ENCODE peak calls at places on chromosome 10, in eight cellular contexts. K is activated CD8-positive, alpha-beta T cell treated with anti-CD3 and anti-CD28 coated beads for 36 hours; R is astrocyte of the spinal cord; C is fibroblast of lung; I is cardiac fibroblast; U is prostate gland; M is BJ; S is brain microvascular endothelial cell. Q is an unnamed sample.

GRCh38 chr10:122192142-122192541 is 79.0 kb upstream of the BTBD16 start:
- DNase-seq in I (peak), C (no peak), M (no peak), R (no peak), S (no peak), U (no peak), K (no peak), Q (no peak)

GRCh38 chr10:15300145-15300544 is 70.9 kb downstream of the FAM171A1 start:
- DNase-seq in R (no peak), S (no peak), I (no peak), M (no peak), K (no peak), U (no peak), C (no peak), Q (no peak)

GRCh38 chr10:38038107-38038931 is 27.8 kb downstream of the ZNF33A start:
- DNase-seq in S (no peak), C (peak), M (no peak), R (no peak), U (no peak), K (no peak), I (no peak), Q (no peak)

GRCh38 chr10:30829921-30830671 is 200.5 kb upstream of the LYZL2 start:
- DNase-seq in U (no peak), I (no peak), R (peak), C (peak), K (no peak), M (no peak), S (peak), Q (no peak)

GRCh38 chr10:131902211-131902610 is 1.4 kb downstream of the PPP2R2D start:
- DNase-seq in R (no peak), S (no peak), C (no peak), M (no peak), U (no peak), K (no peak), I (no peak), Q (no peak)

GRCh38 chr10:71339796-71340589 is 20.9 kb downstream of the SLC29A3 start:
- DNase-seq in S (no peak), I (no peak), U (no peak), C (no peak), K (no peak), R (no peak), M (no peak), Q (peak)

GRCh38 chr10:74058658-74059057 is 60.7 kb downstream of the VCL start:
- DNase-seq in M (no peak), S (no peak), U (no peak), K (peak), R (no peak), C (peak), I (peak), Q (no peak)

GRCh38 chr10:10313099-10313875 is 704.4 kb upstream of the CELF2 start:
- DNase-seq in K (no peak), C (peak), M (no peak), R (peak), U (no peak), S (peak), I (peak), Q (no peak)

GRCh38 chr10:69048103-69048502 is 39.8 kb upstream of the SRGN start:
- DNase-seq in R (peak), U (no peak), M (no peak), S (peak), K (peak), C (peak), I (peak), Q (peak)

GRCh38 chr10:53918755-53919154 is 882.3 kb downstream of the PCDH15 start:
- DNase-seq in C (no peak), U (no peak), K (no peak), R (no peak), I (no peak), S (no peak), M (no peak), Q (no peak)
- TF ChIP-seq CTCF in C (no peak), U (no peak), K (no peak), R (no peak), I (no peak), S (no peak), M (no peak), Q (no peak)

DNA sequence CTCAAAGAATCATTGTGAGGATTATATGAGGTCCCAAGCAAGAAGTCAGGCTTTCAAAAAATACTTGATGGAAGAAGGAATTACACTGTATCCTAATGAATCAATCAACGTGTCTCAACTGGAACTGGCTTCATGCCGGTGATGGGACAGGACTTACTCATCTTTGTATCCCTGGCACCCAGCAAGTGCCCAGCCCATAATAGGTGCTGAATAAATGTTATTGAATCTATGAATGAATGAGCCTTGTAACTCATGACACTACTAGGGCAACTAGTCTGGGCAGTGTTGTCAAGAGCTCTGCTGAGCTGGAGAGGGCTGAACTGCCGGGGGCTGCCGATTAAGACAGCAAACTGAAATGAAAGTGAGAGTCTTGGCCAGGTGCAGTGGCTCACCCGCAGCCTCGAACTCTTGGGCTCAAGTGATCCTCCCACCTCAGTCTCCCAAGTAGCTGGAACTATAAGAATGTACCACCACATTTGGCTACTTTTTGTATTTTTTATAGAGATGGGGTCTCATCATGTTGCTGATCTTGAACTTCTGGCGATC is 87.2 kb upstream of the KIF5B start:
- DNase-seq in U (no peak), R (no peak), K (no peak), S (no peak), I (no peak), M (no peak), C (no peak), Q (no peak)
- TF ChIP-seq CTCF in U (no peak), R (no peak), K (no peak), S (no peak), I (no peak), M (no peak), C (no peak), Q (no peak)

GRCh38 chr10:83302623-83303022 is 836.7 kb upstream of the GHITM start:
- DNase-seq in S (no peak), R (no peak), I (no peak), M (no peak), C (no peak), U (no peak), K (no peak), Q (no peak)

GRCh38 chr10:83301732-83302131 is 837.6 kb upstream of the GHITM start:
- DNase-seq in K (no peak), R (no peak), I (no peak), U (no peak), C (no peak), M (no peak), S (no peak), Q (no peak)
- TF ChIP-seq CTCF in K (no peak), R (no peak), I (no peak), U (no peak), C (no peak), M (no peak), S (no peak), Q (no peak)

GRCh38 chr10:82252081-82252480 is 377.1 kb downstream of the NRG3 start:
- DNase-seq in M (no peak), C (no peak), S (no peak), I (no peak), R (no peak), U (no peak), K (no peak), Q (no peak)

GRCh38 chr10:82251222-82251977 is 376.4 kb downstream of the NRG3 start:
- DNase-seq in R (no peak), I (no peak), U (no peak), S (no peak), C (no peak), M (no peak), K (no peak), Q (no peak)

GRCh38 chr10:82254237-82254636 is 379.2 kb downstream of the NRG3 start:
- DNase-seq in K (no peak), M (no peak), C (no peak), R (no peak), I (no peak), S (no peak), U (no peak), Q (no peak)

GRCh38 chr10:82256275-82256674 is 381.3 kb downstream of the NRG3 start:
- DNase-seq in R (no peak), M (no peak), S (no peak), C (no peak), K (no peak), I (no peak), U (no peak), Q (no peak)
- TF ChIP-seq CTCF in R (no peak), M (no peak), S (no peak), C (no peak), K (no peak), I (no peak), U (no peak), Q (no peak)

GRCh38 chr10:4319870-4320367 is 506.1 kb upstream of the AKR1E2 start:
- DNase-seq in I (no peak), M (no peak), K (no peak), C (no peak), R (no peak), S (no peak), U (no peak), Q (no peak)
- TF ChIP-seq CTCF in I (no peak), M (no peak), K (no peak), C (no peak), R (no peak), S (no peak), U (no peak), Q (no peak)

Q was measured in stomach.